ENCODE peak calls at places on chromosomes 11 and 22, in nine cellular contexts. Y is activated CD8-positive, alpha-beta T cell treated with anti-CD3 and anti-CD28 coated beads for 36 hours; H is caudate nucleus; K is AG04449; B is C1 segment of cervical spinal cord; X is stimulated activated CD8-positive, alpha-beta memory T cell treated with anti-CD3 and anti-CD28 coated beads, Interleukin-15, amount 100 ng/mL, for 1 hour; S is stimulated activated naive CD8-positive, alpha-beta T cell treated with anti-CD3 and anti-CD28 coated beads, Interleukin-15, amount 100 ng/mL, for 72 hours; C is cardiac fibroblast; P is H54. J is an unnamed sample.

GRCh38 chr22:19807914-19808872 is 46.5 kb downstream of the GNB1L start:
- DNase-seq in Y (no peak), H (no peak), K (no peak), B (no peak), X (no peak), S (no peak), C (no peak), P (no peak), J (no peak)

GRCh38 chr11:46865340-46865739 is 19.3 kb upstream of the CKAP5 start:
- DNase-seq in Y (no peak), H (no peak), K (peak; percentile 75), B (no peak), X (no peak), S (no peak), C (peak; percentile 76), P (no peak), J (peak; percentile 66)

GRCh38 chr11:9313648-9314290 is 624 bp downstream of the TMEM41B start:
- DNase-seq in Y (peak; percentile 40), H (peak; percentile 13), K (no peak), B (no peak), X (peak; percentile 15), S (no peak), C (peak; percentile 26), P (no peak), J (peak; percentile 30)

GRCh38 chr22:42376721-42377177 is 55.5 kb downstream of the NFAM1 start:
- DNase-seq in Y (no peak), H (no peak), K (no peak), B (no peak), X (no peak), S (no peak), C (peak; percentile 7), P (no peak), J (peak; percentile 87)

GRCh38 chr11:46210133-46210636 is 67.3 kb upstream of the CREB3L1 start:
- DNase-seq in Y (peak; percentile 45), H (no peak), K (peak; percentile 17), B (no peak), X (no peak), S (no peak), C (peak; percentile 89), P (peak; percentile 74), J (peak; percentile 81)

GRCh38 chr11:58513747-58514367 is 6.0 kb upstream of the OR5B21 start:
- DNase-seq in Y (peak; percentile 35), H (peak; percentile 15), K (no peak), B (no peak), X (no peak), S (no peak), C (peak; percentile 86), P (peak; percentile 10), J (peak; percentile 75)

GRCh38 chr22:37710675-37711074 is 13.8 kb downstream of the TRIOBP start:
- DNase-seq in Y (no peak), H (no peak), K (no peak), B (no peak), X (no peak), S (no peak), C (no peak), P (no peak), J (no peak)

GRCh38 chr11:35040221-35040942 is 98.6 kb upstream of the CD44 start:
- DNase-seq in Y (peak; percentile 84), H (no peak), K (no peak), B (no peak), X (peak; percentile 29), S (peak; percentile 64), C (peak; percentile 77), P (peak; percentile 27), J (peak; percentile 72)

GRCh38 chr22:46841528-46841927 is 79.1 kb downstream of the TBC1D22A start:
- DNase-seq in Y (no peak), H (no peak), K (no peak), B (no peak), X (no peak), S (no peak), C (no peak), P (no peak), J (no peak)

GRCh38 chr11:20854214-20854613 is 184.8 kb downstream of the NELL1 start:
- DNase-seq in Y (no peak), H (no peak), K (no peak), B (no peak), X (no peak), S (no peak), C (no peak), P (no peak), J (no peak)

GRCh38 chr11:94968334-94968958 is 4.9 kb downstream of the CWC15 start:
- DNase-seq in Y (no peak), H (no peak), K (no peak), B (no peak), X (no peak), S (no peak), C (peak; percentile 77), P (no peak), J (peak; percentile 73)

GRCh38 chr11:82845336-82846036 is 54.7 kb downstream of the PRCP start:
- DNase-seq in Y (no peak), H (no peak), K (no peak), B (no peak), X (no peak), S (no peak), C (no peak), P (no peak), J (no peak)